ENCODE peak calls at places on chromosomes 2 and 18, in four cellular contexts. S, P, L and G are unnamed samples.
A peak's percentile ranks its signal among the peaks of the same experiment; 100 is the strongest.

GRCh38 chr2:72755647-72756423 is 70.0 kb downstream of the EXOC6B start:
- DNase-seq in P (no peak), L (no peak), S (peak; percentile 17), G (no peak)

GRCh38 chr2:47815764-47816163 is 32.8 kb downstream of the MSH6 start:
- DNase-seq in L (no peak), P (no peak), S (no peak), G (no peak)

GRCh38 chr2:233012301-233012971 is 620 bp downstream of the NGEF start:
- DNase-seq in P (no peak), L (no peak), S (peak; percentile 65), G (no peak)

GRCh38 chr2:150120271-150120950 is 367.1 kb downstream of the RND3 start:
- DNase-seq in L (no peak), S (no peak), P (no peak), G (no peak)

GRCh38 chr2:35428548-35428947 is 927.0 kb upstream of the CRIM1 start:
- DNase-seq in P (peak; percentile 26), S (peak; percentile 25), L (peak; percentile 25), G (peak; percentile 58)

GRCh38 chr2:239444626-239445625 is 44.1 kb upstream of the HDAC4 start:
- DNase-seq in P (no peak), L (no peak), S (peak; percentile 94), G (peak; percentile 12)

GRCh38 chr2:16173893-16174692 is 233.7 kb downstream of the MYCN start:
- DNase-seq in S (no peak), L (no peak), P (no peak), G (no peak)

GRCh38 chr2:224354631-224355211 is 47.2 kb downstream of the FAM124B start:
- DNase-seq in S (no peak), L (no peak), P (no peak), G (no peak)

GRCh38 chr18:8293184-8293583 is 316.1 kb upstream of the RAB12 start:
- DNase-seq in P (no peak), S (no peak), L (no peak), G (no peak)

GRCh38 chr2:187993516-187993915 is 298.2 kb upstream of the GULP1 start:
- DNase-seq in P (no peak), S (no peak), L (no peak), G (no peak)

GRCh38 chr2:60608679-60609078 is 55.2 kb upstream of the BCL11A start:
- DNase-seq in L (no peak), S (no peak), P (no peak), G (no peak)

GRCh38 chr2:55137024-55137958 is 87.0 kb upstream of the RTN4 start:
- DNase-seq in S (no peak), L (no peak), P (no peak), G (no peak)

GRCh38 chr2:95379616-95379925 is 22.9 kb upstream of the FAHD2A start:
- DNase-seq in S (no peak), P (peak; percentile 44), L (no peak), G (no peak)

GRCh38 chr2:176490061-176490861 is 221.0 kb downstream of the MTX2 start:
- DNase-seq in S (no peak), L (peak; percentile 43), P (peak; percentile 25), G (no peak)

GRCh38 chr2:7673843-7674242 is 756.6 kb downstream of the RNF144A start:
- DNase-seq in P (no peak), L (no peak), S (no peak), G (no peak)

GRCh38 chr2:39218401-39218800 is 25.4 kb downstream of the CDKL4 start:
- DNase-seq in S (no peak), P (no peak), L (no peak), G (no peak)

GRCh38 chr2:1900736-1901135 is 156.4 kb upstream of the PXDN start:
- DNase-seq in L (peak; percentile 59), S (no peak), P (no peak), G (no peak)

DNA sequence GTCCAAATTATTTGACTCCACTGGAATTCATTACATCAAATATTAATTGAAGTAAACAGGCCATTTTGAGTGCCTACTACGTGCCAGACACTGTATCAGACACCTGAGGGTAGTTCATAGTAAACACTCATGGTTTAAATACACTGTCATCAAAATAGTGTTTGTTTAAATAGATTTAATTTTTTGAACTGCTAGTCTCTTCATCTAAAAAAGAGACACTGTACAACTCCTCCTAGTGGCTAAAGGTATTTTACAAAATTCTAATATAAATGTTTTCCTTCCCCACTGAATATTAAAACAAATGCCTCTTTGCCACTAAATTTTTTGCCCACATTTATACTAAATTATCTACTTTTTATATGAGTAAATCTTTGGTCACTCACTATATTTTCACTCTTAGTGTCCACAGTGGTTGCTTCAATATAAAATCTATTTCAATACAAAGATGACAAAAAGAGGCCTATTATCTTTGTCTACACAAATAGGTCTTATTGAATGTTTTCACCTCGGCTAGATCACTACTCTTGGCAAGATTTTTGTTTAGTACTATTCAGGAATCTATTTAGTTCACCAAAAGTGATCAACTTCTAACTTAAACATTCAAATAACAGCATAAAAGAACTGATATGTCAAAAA is 122.1 kb downstream of the TMEM247 start:
- DNase-seq in S (no peak), L (no peak), P (no peak), G (no peak)
- TF ChIP-seq MAFK in S (no peak), L (no peak), P (no peak), G (peak; percentile 12)

DNA sequence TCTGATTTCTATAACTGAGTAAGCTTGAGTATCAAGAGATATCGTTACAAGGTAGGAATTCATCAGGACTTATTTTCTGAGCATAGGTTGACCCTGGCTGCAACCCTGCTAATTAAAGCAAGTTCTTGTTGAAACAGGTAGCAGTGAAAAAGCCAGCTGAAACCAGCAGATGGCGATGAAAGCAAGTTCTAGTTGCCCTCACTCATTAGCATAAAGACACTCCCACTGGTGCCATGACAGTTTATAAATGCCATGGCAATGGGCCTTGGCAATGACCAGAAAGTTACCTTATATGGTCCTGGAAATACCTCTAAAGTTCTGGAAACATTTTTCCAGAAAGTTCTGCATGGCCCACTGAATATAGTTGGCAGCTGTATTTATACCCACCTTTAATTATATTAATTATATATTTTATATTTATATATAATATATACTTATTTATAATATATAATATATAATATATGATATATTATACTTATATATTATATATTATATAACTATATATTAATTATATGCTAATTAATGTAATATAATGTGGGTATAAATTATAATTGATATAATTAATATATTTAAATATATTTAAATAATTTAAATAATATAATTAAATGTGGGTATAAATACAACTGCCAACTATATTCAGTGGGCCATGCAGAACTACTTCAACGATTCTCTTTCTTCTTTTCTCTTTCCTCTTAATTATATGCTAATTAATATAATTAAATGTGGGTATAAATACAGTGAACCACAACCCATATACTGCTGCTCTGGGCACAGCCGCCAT is 188.0 kb downstream of the CDH7 start:
- DNase-seq in P (no peak), L (peak; percentile 25), S (peak; percentile 34), G (peak; percentile 59)
- TF ChIP-seq PHF8 in P (no peak), L (no peak), S (no peak), G (no peak)

DNA sequence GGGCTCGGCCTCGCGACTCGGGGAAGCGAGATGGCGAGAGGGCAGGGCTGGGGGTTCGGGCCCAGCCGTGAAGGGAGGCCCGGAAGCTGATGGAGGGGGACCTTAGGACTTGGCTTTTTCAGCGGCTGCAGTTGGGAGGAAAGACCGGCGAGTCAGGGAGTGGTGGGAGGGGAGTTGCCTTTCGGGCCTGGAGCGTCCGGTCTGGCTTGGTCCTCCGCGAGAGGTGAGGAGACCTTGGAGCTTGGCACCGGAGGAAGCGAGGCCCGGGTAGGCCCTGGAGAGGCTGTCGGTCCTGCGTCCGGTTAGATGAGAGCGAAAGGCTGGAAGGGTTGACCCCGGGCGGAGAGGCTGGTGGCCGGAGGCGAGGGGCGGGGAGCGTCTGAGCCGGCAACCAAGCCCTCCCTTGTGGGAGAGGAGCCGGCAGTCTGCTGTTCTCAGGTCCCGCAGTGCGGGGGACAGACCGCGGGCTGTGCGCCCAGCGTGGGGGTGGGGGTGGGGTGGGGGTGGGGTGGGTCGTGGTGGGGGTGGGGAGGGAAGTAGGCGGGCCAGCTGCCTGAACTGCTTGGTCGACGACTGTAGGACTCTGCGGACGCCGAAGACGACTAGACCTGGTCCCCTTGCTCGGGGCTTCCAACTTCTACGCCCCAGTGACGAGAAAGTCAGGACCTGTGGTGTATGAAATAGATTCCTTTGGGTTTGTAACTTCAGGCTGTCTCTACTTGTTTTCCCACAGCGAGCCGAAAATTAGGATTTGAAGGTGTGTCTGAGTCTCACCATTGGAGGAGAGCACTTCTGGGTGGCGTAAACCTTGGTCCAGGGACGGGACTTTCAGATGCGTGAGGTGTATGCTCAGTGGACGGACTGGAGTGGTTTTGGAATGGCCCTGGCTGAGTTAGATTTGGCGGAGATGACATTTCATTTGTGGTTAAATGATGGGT is 991 bp downstream of the BIRC6 start:
- DNase-seq in P (peak; percentile 65), L (no peak), S (peak; percentile 35), G (peak; percentile 56)
- TF ChIP-seq CEBPB in P (no peak), L (no peak), S (no peak), G (no peak)

GRCh38 chr2:241645915-241646250 is 8.4 kb downstream of the ATG4B start:
- DNase-seq in L (no peak), S (no peak), P (no peak), G (no peak)
- TF ChIP-seq MAFK in L (no peak), S (no peak), P (no peak), G (no peak)

GRCh38 chr2:182716665-182716990 is 571 bp downstream of the DNAJC10 start:
- DNase-seq in S (peak; percentile 11), P (no peak), L (no peak), G (no peak)
- TF ChIP-seq PHF8 in S (no peak), P (no peak), L (no peak), G (no peak)

GRCh38 chr2:98583516-98583865 is 24.8 kb downstream of the COA5 start:
- DNase-seq in S (no peak), P (no peak), L (no peak), G (no peak)
- TF ChIP-seq CEBPB in S (no peak), P (no peak), L (no peak), G (no peak)

GRCh38 chr2:45289018-45289417 is 279.8 kb upstream of the SIX2 start:
- DNase-seq in S (no peak), P (no peak), L (no peak), G (no peak)

GRCh38 chr2:45289997-45290673 is 280.9 kb upstream of the SIX2 start:
- DNase-seq in S (no peak), L (no peak), P (no peak), G (no peak)

GRCh38 chr2:45288532-45288931 is 279.3 kb upstream of the SIX2 start:
- DNase-seq in P (no peak), L (no peak), S (no peak), G (no peak)

GRCh38 chr2:45291283-45291682 is 282.0 kb upstream of the SIX2 start:
- DNase-seq in L (no peak), S (no peak), P (no peak), G (no peak)

DNA sequence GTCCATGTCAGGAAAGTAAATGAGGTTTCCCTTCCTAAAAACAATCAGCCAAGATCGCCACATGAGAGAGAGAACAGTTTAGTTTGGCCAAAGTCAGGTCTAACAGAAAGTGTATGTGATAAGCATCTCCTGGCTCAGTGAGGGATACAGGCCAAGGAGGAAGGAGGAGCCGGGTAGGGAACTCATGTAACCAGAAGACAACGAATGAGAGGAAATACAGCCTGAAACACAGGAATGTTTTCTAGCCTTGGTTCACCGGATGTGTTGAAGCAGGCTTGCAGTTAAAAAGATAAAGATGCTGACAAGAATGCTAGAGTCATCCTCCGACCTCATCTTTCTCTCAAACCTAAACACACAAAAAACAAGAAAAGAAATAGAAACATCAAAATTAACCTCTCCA is 283.9 kb upstream of the SIX2 start:
- DNase-seq in L (no peak), P (no peak), S (no peak), G (no peak)
- TF ChIP-seq MAFK in L (no peak), P (no peak), S (no peak), G (no peak)

GRCh38 chr2:36597532-36598377 is at the start of gene FEZ2:
- DNase-seq in P (peak; percentile 92), S (peak; percentile 80), L (peak; percentile 84), G (peak; percentile 78)
- TF ChIP-seq PHF8 in P (peak; percentile 82), S (peak; percentile 84), L (peak; percentile 73), G (peak; percentile 80)